ENCODE peak calls at places on chromosomes 7 and 10, in four cellular contexts. K is ovary, I is adrenal gland, Z is esophagus squamous epithelium. E is an unnamed sample.

GRCh38 chr10:8873310-8873709 is 818.8 kb downstream of the GATA3 start:
- DNase-seq in K (no peak), I (no peak), Z (no peak), E (no peak)

GRCh38 chr7:144011458-144012230 is 11.5 kb downstream of the OR6B1 start:
- DNase-seq in K (no peak), I (no peak), Z (no peak), E (no peak)

GRCh38 chr7:12066561-12066960 is 144.5 kb upstream of the TMEM106B start:
- DNase-seq in K (no peak), I (no peak), Z (no peak), E (no peak)

GRCh38 chr7:93551063-93551895 is 23.2 kb downstream of the CALCR start:
- DNase-seq in K (no peak), I (no peak), Z (no peak), E (no peak)

GRCh38 chr7:55532150-55532917 is 40.0 kb downstream of the VOPP1 start:
- DNase-seq in K (no peak), I (no peak), Z (no peak), E (no peak)

GRCh38 chr7:841943-842342 is 9.7 kb downstream of the SUN1 start:
- DNase-seq in K (no peak), I (no peak), Z (no peak), E (no peak)

GRCh38 chr7:74371381-74372059 is 82.2 kb upstream of the GTF2IRD1 start:
- DNase-seq in K (peak; percentile 51), I (no peak), Z (no peak), E (peak; percentile 30)

GRCh38 chr10:69863580-69863979 is 61.9 kb downstream of the COL13A1 start:
- DNase-seq in K (no peak), I (no peak), Z (no peak), E (no peak)

GRCh38 chr10:110432814-110433565 is 64.7 kb upstream of the DUSP5 start:
- DNase-seq in K (no peak), I (no peak), Z (no peak), E (no peak)

GRCh38 chr10:5089869-5090268 is 4.3 kb upstream of the AKR1C3 start:
- DNase-seq in K (no peak), I (no peak), Z (no peak), E (no peak)

GRCh38 chr10:23314835-23315239 is 29.8 kb downstream of the C10orf67 start:
- DNase-seq in K (peak; percentile 50), I (peak; percentile 78), Z (no peak), E (peak; percentile 55)

GRCh38 chr10:63128443-63128842 is 4.7 kb upstream of the NRBF2 start:
- DNase-seq in K (no peak), I (no peak), Z (no peak), E (no peak)

GRCh38 chr7:69599211-69599878 is 1.1 kb downstream of the AUTS2 start:
- DNase-seq in K (peak; percentile 29), I (no peak), Z (no peak), E (peak; percentile 7)

GRCh38 chr7:149071641-149072437 is 18.7 kb downstream of the ZNF786 start:
- DNase-seq in K (no peak), I (no peak), Z (no peak), E (peak; percentile 9)

GRCh38 chr7:4123823-4124222 is 558.3 kb upstream of the FOXK1 start:
- DNase-seq in K (no peak), I (no peak), Z (no peak), E (no peak)

GRCh38 chr10:28922127-28922526 is 244.8 kb downstream of the BAMBI start:
- DNase-seq in K (no peak), I (no peak), Z (no peak), E (no peak)

GRCh38 chr7:80060218-80060806 is 74.3 kb upstream of the GNAI1 start:
- DNase-seq in K (no peak), I (no peak), Z (no peak), E (no peak)

GRCh38 chr7:280461-280860 is 9.5 kb upstream of the FOXL3 start:
- DNase-seq in K (no peak), I (no peak), Z (no peak), E (no peak)

GRCh38 chr10:77889277-77889903 is 37.2 kb downstream of the DLG5 start:
- DNase-seq in K (no peak), I (peak; percentile 88), Z (no peak), E (peak; percentile 97)

GRCh38 chr7:378551-379455 is 88.8 kb downstream of the FOXL3 start:
- DNase-seq in K (peak; percentile 15), I (no peak), Z (no peak), E (no peak)

GRCh38 chr10:123746927-123747326 is 80.8 kb downstream of the GPR26 start:
- DNase-seq in K (no peak), I (no peak), Z (no peak), E (no peak)

GRCh38 chr7:100829150-100829716 is 1.9 kb upstream of the EPHB4 start:
- DNase-seq in K (peak; percentile 61), I (peak; percentile 85), Z (no peak), E (peak; percentile 31)

GRCh38 chr7:116353614-116354013 is 143.3 kb downstream of the TES start:
- DNase-seq in K (peak; percentile 61), I (no peak), Z (no peak), E (peak; percentile 57)

GRCh38 chr7:81167934-81168333 is 249.1 kb upstream of the SEMA3C start:
- DNase-seq in K (no peak), I (no peak), Z (no peak), E (no peak)

GRCh38 chr10:73591578-73591902 is 398 bp upstream of the USP54 start:
- DNase-seq in K (no peak), I (no peak), Z (no peak), E (no peak)

GRCh38 chr7:124171068-124171467 is 138.2 kb upstream of the TMEM229A start:
- DNase-seq in K (no peak), I (no peak), Z (no peak), E (peak; percentile 31)

GRCh38 chr7:74230446-74231231 is 20.8 kb downstream of the LAT2 start:
- DNase-seq in K (no peak), I (no peak), Z (no peak), E (no peak)

GRCh38 chr10:80405636-80406035 is 2.7 kb upstream of the PRXL2A start:
- DNase-seq in K (no peak), I (no peak), Z (no peak), E (no peak)

GRCh38 chr10:33783557-33783956 is 449.1 kb upstream of the NRP1 start:
- DNase-seq in K (no peak), I (no peak), Z (no peak), E (no peak)

GRCh38 chr7:139482662-139483466 is 609 bp downstream of the KLRG2 start:
- DNase-seq in K (no peak), I (no peak), Z (no peak), E (peak; percentile 50)

GRCh38 chr7:79317728-79318127 is 135.7 kb downstream of the MAGI2 start:
- DNase-seq in K (no peak), I (peak; percentile 57), Z (no peak), E (no peak)

GRCh38 chr10:106780593-106781088 is 383.9 kb downstream of the SORCS1 start:
- DNase-seq in K (no peak), I (no peak), Z (no peak), E (no peak)

GRCh38 chr7:134875867-134876266 is 96.4 kb downstream of the CALD1 start:
- DNase-seq in K (no peak), I (no peak), Z (no peak), E (no peak)

GRCh38 chr7:18421297-18422004 is 74.1 kb upstream of the HDAC9 start:
- DNase-seq in K (no peak), I (no peak), Z (no peak), E (no peak)

GRCh38 chr10:97333351-97333600 is 1.3 kb downstream of the FRAT2 start:
- DNase-seq in K (peak; percentile 31), I (no peak), Z (no peak), E (peak; percentile 33)

GRCh38 chr10:97332586-97333350 is 1.8 kb downstream of the FRAT2 start:
- DNase-seq in K (peak; percentile 68), I (peak; percentile 84), Z (no peak), E (peak; percentile 63)

GRCh38 chr10:97335188-97335619 is 675 bp upstream of the FRAT2 start:
- DNase-seq in K (peak; percentile 34), I (no peak), Z (no peak), E (no peak)

GRCh38 chr10:97334370-97335175 is at the start of gene FRAT2:
- DNase-seq in K (peak; percentile 91), I (peak; percentile 94), Z (peak; percentile 54), E (peak; percentile 92)

DNA sequence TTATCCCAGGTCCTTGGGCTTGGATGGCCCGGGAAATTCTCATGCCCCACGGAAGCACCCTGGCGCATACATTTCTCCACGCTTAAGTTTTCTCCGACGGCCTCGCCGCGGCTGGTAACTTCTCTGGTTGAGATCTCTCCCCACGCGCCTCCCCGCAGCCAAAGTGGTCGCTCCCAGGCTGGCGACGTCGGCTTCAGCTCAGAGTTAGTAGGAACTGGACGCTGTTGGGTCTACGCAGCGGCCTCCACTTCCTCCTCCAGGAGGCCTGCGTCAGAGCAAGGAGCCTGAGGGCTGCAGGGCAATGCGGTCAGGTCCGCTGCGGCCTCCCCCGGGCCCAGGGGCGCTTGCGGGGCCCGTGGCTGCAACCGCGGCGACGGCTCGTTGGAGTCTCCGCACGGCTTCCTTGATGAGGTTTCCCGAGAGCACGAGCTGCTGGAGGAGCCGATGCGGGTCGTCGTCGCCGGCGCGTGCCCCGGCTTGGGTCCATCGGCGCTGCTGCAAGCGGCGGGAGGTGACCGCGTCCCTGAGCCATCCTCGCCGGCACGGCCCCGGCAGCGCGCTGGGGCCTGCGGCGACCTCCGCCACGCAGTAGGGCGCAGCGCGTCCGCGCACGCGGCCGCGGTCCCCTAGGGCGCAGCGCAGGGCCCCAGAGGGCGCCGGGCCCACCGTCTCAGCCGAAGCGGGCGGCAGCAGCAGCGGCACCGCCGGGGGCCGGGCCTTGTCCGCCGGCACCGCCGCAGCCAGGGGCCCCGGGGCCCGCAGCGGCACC is 744 bp downstream of the FRAT2 start:
- DNase-seq in K (peak; percentile 44), I (peak; percentile 74), Z (no peak), E (peak; percentile 43)
- TF ChIP-seq POLR2A in K (no peak), I (peak; percentile 23), Z (no peak), E (no peak)

GRCh38 chr10:82750538-82750937 is 875.5 kb downstream of the NRG3 start:
- DNase-seq in K (no peak), I (no peak), Z (no peak), E (no peak)
- H3K4me3 ChIP-seq in K (no peak overlapping the region), I (no peak overlapping the region), Z (no peak overlapping the region), E (no peak overlapping the region)

GRCh38 chr7:35550831-35551230 is 144.1 kb downstream of the HERPUD2 start:
- DNase-seq in K (no peak), I (peak; percentile 13), Z (no peak), E (no peak)

GRCh38 chr7:35551682-35552081 is 143.3 kb downstream of the HERPUD2 start:
- DNase-seq in K (no peak), I (peak; percentile 34), Z (no peak), E (no peak)

GRCh38 chr7:35555386-35555785 is 139.5 kb downstream of the HERPUD2 start:
- DNase-seq in K (no peak), I (peak; percentile 42), Z (no peak), E (no peak)

GRCh38 chr7:35555934-35556333 is 139.0 kb downstream of the HERPUD2 start:
- DNase-seq in K (no peak), I (no peak), Z (no peak), E (no peak)

DNA sequence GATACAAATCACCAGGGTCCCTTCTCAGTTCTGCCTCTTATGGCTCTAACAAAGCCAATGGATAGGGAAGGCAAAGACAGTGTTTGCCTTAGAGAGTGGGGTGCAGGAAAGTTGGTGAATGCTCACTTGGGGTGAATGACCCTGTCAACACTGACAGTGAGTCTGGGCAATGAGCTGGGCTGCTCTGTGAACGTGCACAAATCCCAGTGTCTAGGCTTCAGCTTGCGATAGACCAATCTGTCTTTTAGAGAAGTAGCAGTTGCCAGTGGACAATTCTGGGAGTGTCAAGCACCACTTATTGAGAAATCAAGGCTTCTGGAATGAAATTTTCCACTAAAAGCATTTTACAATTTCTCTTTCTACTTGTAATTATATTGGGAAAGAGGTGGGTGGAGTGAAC is 141.4 kb downstream of the HERPUD2 start:
- DNase-seq in K (no peak), I (peak; percentile 48), Z (no peak), E (no peak)
- TF ChIP-seq POLR2A in K (no peak), I (no peak), Z (no peak), E (no peak)

GRCh38 chr7:150432915-150433892 is 17.2 kb upstream of the GIMAP8 start:
- DNase-seq in K (no peak), I (no peak), Z (no peak), E (no peak)
- H3K4me3 ChIP-seq in K (no peak overlapping the region), I (no peak overlapping the region), Z (no peak overlapping the region), E (no peak overlapping the region)

E was measured in thyroid gland.